ENCODE peak calls at places on chromosomes 4 and X, in eight cellular contexts. J, R, D, U, F, H, Q and N are unnamed samples.

GRCh38 chr4:184536881-184537248 is 62.5 kb upstream of the IRF2 start:
- DNase-seq in U (no peak), R (no peak), H (no peak), J (no peak), D (no peak), Q (no peak), F (peak; percentile 10), N (no peak)

GRCh38 chr4:10346023-10346422 is 111.2 kb downstream of the ZNF518B start:
- DNase-seq in J (no peak), D (peak; percentile 1), U (no peak), R (no peak), H (no peak), F (peak; percentile 87), Q (peak; percentile 95), N (peak; percentile 71)

GRCh38 chrX:56232221-56233082 is at the start of gene KLF8:
- DNase-seq in Q (peak; percentile 58), J (peak; percentile 34), R (no peak), D (no peak), F (peak; percentile 68), U (peak; percentile 58), H (peak; percentile 61), N (no peak)

GRCh38 chr4:176875026-176875425 is 82.3 kb upstream of the VEGFC start:
- DNase-seq in H (no peak), D (no peak), U (no peak), R (no peak), J (no peak), F (no peak), Q (no peak), N (no peak)

GRCh38 chrX:86930419-86930818 is 587.2 kb upstream of the KLHL4 start:
- DNase-seq in F (no peak), D (no peak), R (no peak), H (no peak), J (no peak), Q (no peak), U (no peak), N (no peak)

GRCh38 chr4:163482197-163482596 is 8.6 kb upstream of the TKTL2 start:
- DNase-seq in D (no peak), J (no peak), Q (no peak), H (no peak), F (no peak), U (no peak), R (no peak), N (no peak)

GRCh38 chr4:42466285-42466684 is 69.0 kb downstream of the SHISA3 start:
- DNase-seq in U (no peak), Q (no peak), R (no peak), D (no peak), H (no peak), F (no peak), J (no peak), N (no peak)

GRCh38 chrX:70485466-70485865 is 40.8 kb downstream of the DLG3 start:
- DNase-seq in H (no peak), J (no peak), R (no peak), U (no peak), F (peak; percentile 48), D (no peak), Q (peak; percentile 33), N (no peak)

GRCh38 chr4:138555584-138555983 is 313.4 kb upstream of the SLC7A11 start:
- DNase-seq in Q (peak; percentile 26), D (no peak), F (peak; percentile 25), H (no peak), J (no peak), U (no peak), R (no peak), N (peak; percentile 53)

GRCh38 chr4:137678796-137679195 is 146.5 kb upstream of the PCDH18 start:
- DNase-seq in R (no peak), F (peak; percentile 47), D (peak; percentile 81), Q (peak; percentile 43), J (no peak), U (no peak), H (no peak), N (peak; percentile 44)

GRCh38 chrX:2500091-2500680 is 590 bp downstream of the DHRSX start:
- DNase-seq in R (no peak), D (peak; percentile 65), J (peak; percentile 51), Q (peak; percentile 55), H (peak; percentile 42), U (no peak), F (peak; percentile 60), N (peak; percentile 55)

GRCh38 chrX:18899796-18900380 is 84.0 kb downstream of the PHKA2 start:
- DNase-seq in D (no peak), F (no peak), Q (peak; percentile 4), J (no peak), H (no peak), U (no peak), R (no peak), N (peak; percentile 24)
- TF ChIP-seq CTCF in D (peak; percentile 29), F (peak; percentile 48), Q (peak; percentile 24), J (peak; percentile 41), H (no peak), U (peak; percentile 9), R (no peak), N (peak; percentile 23)

GRCh38 chrX:15073313-15073712 is 196.6 kb downstream of the ASB9 start:
- DNase-seq in R (no peak), U (no peak), Q (no peak), H (no peak), D (no peak), F (no peak), J (no peak), N (no peak)
- H3K4me3 ChIP-seq in R (no peak overlapping the region), U (no peak overlapping the region), Q (no peak overlapping the region), H (no peak overlapping the region), D (no peak overlapping the region), F (no peak overlapping the region), J (no peak overlapping the region), N (no peak overlapping the region)

GRCh38 chr4:41179086-41179374 is 35.3 kb downstream of the APBB2 start:
- DNase-seq in Q (no peak), U (no peak), F (no peak), R (no peak), J (no peak), D (no peak), H (no peak), N (no peak)

GRCh38 chr4:41178372-41179085 is 35.8 kb downstream of the APBB2 start:
- DNase-seq in H (no peak), R (no peak), D (peak; percentile 93), J (no peak), U (no peak), F (no peak), Q (no peak), N (peak; percentile 94)

GRCh38 chr4:41176357-41176756 is 38.0 kb downstream of the APBB2 start:
- DNase-seq in H (no peak), R (no peak), U (no peak), Q (no peak), J (no peak), D (peak; percentile 81), F (no peak), N (peak; percentile 69)

GRCh38 chr4:41174444-41174843 is 39.9 kb downstream of the APBB2 start:
- DNase-seq in D (peak; percentile 54), H (no peak), Q (peak; percentile 62), R (no peak), U (no peak), J (no peak), F (peak; percentile 78), N (peak; percentile 39)

GRCh38 chr4:41177016-41177415 is 37.3 kb downstream of the APBB2 start:
- DNase-seq in R (no peak), Q (peak; percentile 66), F (peak; percentile 76), J (no peak), U (no peak), H (no peak), D (peak; percentile 84), N (peak; percentile 79)
- TF ChIP-seq CTCF in R (no peak), Q (no peak), F (peak; percentile 29), J (no peak), U (no peak), H (no peak), D (peak; percentile 42), N (peak; percentile 21)

GRCh38 chr4:120691106-120691505 is 231.4 kb downstream of the PRDM5 start:
- DNase-seq in U (no peak), F (no peak), J (no peak), Q (no peak), H (no peak), R (no peak), D (peak; percentile 30), N (no peak)

GRCh38 chr4:120692964-120693363 is 229.6 kb downstream of the PRDM5 start:
- DNase-seq in J (no peak), H (no peak), R (no peak), D (peak; percentile 93), F (peak; percentile 91), U (no peak), Q (peak; percentile 93), N (peak; percentile 95)

GRCh38 chr4:120694973-120695372 is 227.6 kb downstream of the PRDM5 start:
- DNase-seq in D (peak; percentile 82), R (no peak), J (no peak), U (no peak), F (peak; percentile 86), Q (peak; percentile 76), H (no peak), N (peak; percentile 88)

GRCh38 chr4:120691536-120691935 is 231.0 kb downstream of the PRDM5 start:
- DNase-seq in D (peak; percentile 19), U (no peak), Q (no peak), H (no peak), R (no peak), F (no peak), J (no peak), N (peak; percentile 50)

DNA sequence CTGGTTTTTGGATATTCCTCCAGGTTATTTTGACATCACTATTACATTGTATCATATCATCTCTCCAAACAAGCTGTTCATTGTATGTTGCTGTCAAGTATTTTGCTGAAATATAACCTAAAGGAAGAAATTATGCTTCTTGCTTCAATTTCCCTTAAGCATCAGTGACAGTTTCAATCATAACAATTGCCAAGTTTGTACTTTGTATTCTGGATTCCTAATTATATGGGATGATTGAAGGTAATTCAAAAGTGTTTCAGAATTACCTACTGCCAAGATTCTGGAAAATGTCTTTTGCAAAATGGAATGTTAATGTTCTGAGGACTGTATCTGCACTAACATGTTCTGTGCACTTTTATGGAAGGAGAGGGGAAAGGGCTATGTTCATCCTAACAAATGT is 228.7 kb downstream of the PRDM5 start:
- DNase-seq in H (no peak), F (no peak), J (no peak), D (no peak), Q (no peak), U (no peak), R (no peak), N (no peak)
- H3K4me3 ChIP-seq in H (no peak overlapping the region), F (no peak overlapping the region), J (no peak overlapping the region), D (no peak overlapping the region), Q (no peak overlapping the region), U (no peak overlapping the region), R (no peak overlapping the region), N (no peak overlapping the region)

GRCh38 chr4:55186123-55186522 is 60.7 kb upstream of the KDR start:
- DNase-seq in J (no peak), Q (no peak), H (no peak), R (no peak), U (no peak), F (no peak), D (no peak), N (no peak)
- TF ChIP-seq CTCF in J (no peak), Q (no peak), H (no peak), R (no peak), U (no peak), F (no peak), D (peak; percentile 12), N (peak; percentile 36)